ENCODE peak calls at places on chromosome 3, in ten cellular contexts. K is HCT116, I is H9, M is NB4, N is AG10803, S is choroid plexus epithelial cell, B is fibroblast of the aortic adventitia, G is lower lobe of right lung, T is hepatocyte, Q is cardiac muscle cell. D is an unnamed sample.
A peak's percentile ranks its signal among the peaks of the same experiment; 100 is the strongest.

GRCh38 chr3:79870006-79870620 is 102.3 kb upstream of the ROBO1 start:
- DNase-seq in N (no peak), T (no peak), K (no peak), I (no peak), B (no peak), Q (no peak), M (no peak), G (no peak), S (peak; percentile 70), D (no peak)

GRCh38 chr3:23159929-23160328 is 43.2 kb upstream of the UBE2E2 start:
- DNase-seq in S (peak; percentile 69), Q (peak; percentile 51), K (no peak), T (no peak), B (peak; percentile 92), G (no peak), M (no peak), N (peak; percentile 62), I (no peak), D (no peak)

GRCh38 chr3:177722386-177722785 is 525.1 kb upstream of the TBL1XR1 start:
- DNase-seq in S (no peak), N (no peak), T (no peak), G (no peak), I (no peak), K (no peak), Q (no peak), M (no peak), B (no peak), D (no peak)

GRCh38 chr3:113698891-113699465 is 2.5 kb upstream of the USF3 start:
- DNase-seq in I (peak; percentile 64), M (no peak), G (peak; percentile 45), B (no peak), Q (peak; percentile 35), K (no peak), N (peak; percentile 8), S (peak; percentile 33), T (peak; percentile 24), D (peak; percentile 17)

GRCh38 chr3:103813955-103814354 is 1379.1 kb downstream of the ZPLD1 start:
- DNase-seq in Q (no peak), B (no peak), T (no peak), I (no peak), K (no peak), S (no peak), G (no peak), M (no peak), N (no peak), D (no peak)

GRCh38 chr3:20073683-20074082 is 33.4 kb downstream of the KAT2B start:
- DNase-seq in K (no peak), I (no peak), B (no peak), M (no peak), T (no peak), S (no peak), G (no peak), Q (no peak), N (no peak), D (no peak)

GRCh38 chr3:134453631-134454030 is 32.2 kb downstream of the ANAPC13 start:
- DNase-seq in B (no peak), M (peak; percentile 7), Q (peak; percentile 20), I (peak; percentile 77), K (peak; percentile 13), N (no peak), G (no peak), S (peak; percentile 38), T (no peak), D (no peak)

GRCh38 chr3:11159421-11159904 is 5.2 kb downstream of the HRH1 start:
- DNase-seq in T (peak; percentile 24), Q (peak; percentile 89), B (peak; percentile 98), N (peak; percentile 96), G (no peak), K (no peak), M (peak; percentile 67), S (peak; percentile 83), I (no peak), D (no peak)

DNA sequence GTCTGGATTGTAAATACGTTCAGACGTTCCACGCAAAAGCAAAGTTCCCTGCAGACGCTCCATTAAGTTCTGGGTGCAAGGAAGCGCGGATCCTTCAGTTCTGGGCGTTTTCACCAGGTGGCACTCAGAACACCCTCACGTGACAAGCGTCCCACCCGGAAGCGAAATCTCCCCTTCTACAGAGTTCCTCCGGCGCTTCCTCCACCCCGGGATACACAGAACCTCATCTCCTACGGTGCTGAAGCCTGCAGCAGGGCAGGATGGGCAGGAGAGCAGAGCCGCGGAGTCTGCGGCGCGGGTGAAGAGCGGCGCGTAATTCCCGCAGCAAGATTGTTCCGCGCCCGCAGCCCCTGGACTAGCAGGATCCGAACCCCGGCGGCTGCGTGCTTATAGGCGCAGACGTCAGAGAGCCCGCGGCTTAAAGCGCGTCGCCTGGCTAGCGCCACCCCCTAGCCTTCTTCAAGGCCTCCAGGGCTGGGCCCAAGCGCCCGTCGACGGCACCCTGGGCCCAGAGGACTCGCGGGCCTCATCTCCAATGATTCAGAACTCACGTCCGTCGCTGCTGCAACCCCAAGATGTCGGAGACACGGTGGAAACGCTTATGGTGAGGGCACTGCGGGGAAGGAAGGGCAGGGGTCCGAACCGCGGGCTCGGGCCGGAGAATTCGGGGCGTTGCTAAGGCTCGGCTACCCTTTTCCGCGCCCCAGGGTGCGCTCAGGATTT is at the start of gene SLC25A38:
- DNase-seq in G (peak; percentile 92), N (peak; percentile 85), I (peak; percentile 88), T (peak; percentile 94), K (peak; percentile 83), Q (peak; percentile 91), B (peak; percentile 85), M (peak; percentile 94), S (peak; percentile 94), D (peak; percentile 76)
- TF ChIP-seq CTCF in G (peak; percentile 36), N (peak; percentile 47), I (peak; percentile 39), T (peak; percentile 41), K (no peak), Q (peak; percentile 35), B (peak; percentile 43), M (peak; percentile 48), S (peak; percentile 51), D (peak; percentile 16)

GRCh38 chr3:62557450-62557849 is 184.1 kb upstream of the FEZF2 start:
- DNase-seq in T (no peak), G (no peak), S (no peak), K (no peak), Q (no peak), I (no peak), B (no peak), N (no peak), M (no peak), D (no peak)

GRCh38 chr3:62559831-62560445 is 186.6 kb upstream of the FEZF2 start:
- DNase-seq in I (no peak), K (peak; percentile 10), M (peak; percentile 10), N (peak; percentile 59), Q (peak; percentile 65), G (no peak), S (peak; percentile 77), B (peak; percentile 75), T (peak; percentile 39), D (no peak)

GRCh38 chr3:62556121-62556520 is 182.8 kb upstream of the FEZF2 start:
- DNase-seq in N (no peak), K (no peak), G (no peak), B (no peak), Q (no peak), T (no peak), S (no peak), M (no peak), I (peak; percentile 53), D (no peak)

GRCh38 chr3:62557983-62558382 is 184.6 kb upstream of the FEZF2 start:
- DNase-seq in B (no peak), N (no peak), T (no peak), Q (no peak), K (no peak), M (no peak), S (no peak), I (no peak), G (no peak), D (no peak)

DNA sequence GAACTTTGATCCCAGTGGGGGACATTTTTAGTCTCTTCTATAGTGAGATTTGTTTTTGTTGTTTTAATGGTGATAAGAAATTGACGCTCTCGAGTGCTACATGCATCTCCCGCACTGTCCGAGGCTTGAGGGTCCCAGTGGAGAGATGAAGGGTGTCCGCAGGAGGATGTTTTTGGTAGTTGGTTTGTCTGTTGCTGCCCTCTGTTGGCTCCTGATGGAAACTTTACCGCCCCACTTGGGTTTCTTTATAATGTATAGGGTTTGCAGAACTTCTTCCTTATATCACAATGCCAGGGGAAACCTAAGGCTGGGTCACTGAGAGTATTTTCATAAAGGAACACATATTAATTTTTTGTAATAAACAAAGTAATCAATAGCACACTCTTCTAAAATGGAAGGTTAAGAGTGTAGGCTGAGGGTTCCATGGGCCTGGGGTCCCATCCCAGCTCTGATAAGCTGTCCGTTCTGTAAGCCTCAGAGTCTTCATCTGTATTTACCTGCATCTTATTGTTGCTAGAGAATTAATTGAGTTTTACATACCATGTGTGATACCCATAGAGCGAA is 185.3 kb upstream of the FEZF2 start:
- DNase-seq in Q (peak; percentile 41), S (peak; percentile 51), G (no peak), M (peak; percentile 40), I (peak; percentile 64), N (no peak), K (no peak), B (peak; percentile 25), T (peak; percentile 42), D (peak; percentile 19)
- TF ChIP-seq CTCF in Q (peak; percentile 75), S (peak; percentile 76), G (peak; percentile 42), M (peak; percentile 29), I (peak; percentile 83), N (peak; percentile 49), K (peak; percentile 67), B (peak; percentile 65), T (peak; percentile 68), D (peak; percentile 33)

GRCh38 chr3:44865272-44866005 is 3.7 kb downstream of the TMEM42 start:
- DNase-seq in S (no peak), T (no peak), N (no peak), M (no peak), K (no peak), G (no peak), B (no peak), I (no peak), Q (no peak), D (no peak)

GRCh38 chr3:44867421-44868111 is 5.9 kb downstream of the TMEM42 start:
- DNase-seq in S (no peak), Q (no peak), N (no peak), K (no peak), M (no peak), T (no peak), I (no peak), B (no peak), G (no peak), D (no peak)

GRCh38 chr3:44862221-44862637 is 517 bp downstream of the TMEM42 start:
- DNase-seq in I (no peak), S (peak; percentile 50), B (peak; percentile 41), N (no peak), K (no peak), T (no peak), M (peak; percentile 58), G (no peak), Q (peak; percentile 47), D (peak; percentile 28)

GRCh38 chr3:44860117-44860516 is 1.6 kb upstream of the TMEM42 start:
- DNase-seq in T (no peak), K (no peak), I (no peak), M (no peak), G (no peak), N (no peak), B (no peak), S (no peak), Q (no peak), D (no peak)

GRCh38 chr3:44861412-44862220 is at the start of gene TMEM42:
- DNase-seq in M (peak; percentile 91), K (peak; percentile 78), G (peak; percentile 93), S (peak; percentile 95), Q (peak; percentile 96), B (peak; percentile 92), N (peak; percentile 90), T (peak; percentile 96), I (peak; percentile 97), D (peak; percentile 89)
- TF ChIP-seq CTCF in M (no peak), K (no peak), G (peak; percentile 15), S (peak; percentile 59), Q (peak; percentile 44), B (peak; percentile 53), N (peak; percentile 35), T (no peak), I (peak; percentile 53), D (no peak)

DNA sequence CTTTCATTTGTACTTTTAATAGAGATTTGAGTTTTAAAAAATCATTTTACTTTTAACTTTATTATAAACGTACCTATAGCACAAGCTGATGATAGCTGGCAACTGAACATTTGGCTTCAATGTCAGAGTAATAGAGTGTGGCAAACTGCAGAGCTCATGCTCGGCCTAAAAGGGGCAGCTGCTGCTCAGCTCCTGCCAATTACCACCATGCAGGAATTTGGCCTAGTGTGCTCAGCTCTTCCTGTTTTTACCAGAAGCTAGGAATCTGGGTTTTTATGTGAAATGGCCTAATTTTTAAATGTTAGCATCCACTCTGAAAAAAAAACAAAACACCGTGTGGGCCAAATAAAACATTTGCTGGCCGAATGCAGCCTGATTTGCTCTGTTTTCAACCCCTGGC is 1.8 kb downstream of the IFT122 start:
- DNase-seq in I (no peak), K (no peak), B (peak; percentile 71), S (peak; percentile 71), Q (peak; percentile 87), M (peak; percentile 39), G (no peak), N (peak; percentile 85), T (no peak), D (no peak)
- TF ChIP-seq CTCF in I (no peak), K (no peak), B (no peak), S (peak; percentile 30), Q (peak; percentile 27), M (no peak), G (no peak), N (peak; percentile 34), T (no peak), D (no peak)